ENCODE peak calls at places on chromosomes 11 and 22, in five cellular contexts. One of them, this sample, is unnamed.

GRCh38 chr11:7437706-7438105 is 47.6 kb upstream of the OLFML1 start:
- DNase-seq in effector memory CD4-positive, alpha-beta T cell: no peak
- DNase-seq in keratinocyte: no peak
- DNase-seq in Peyer's patch: no peak
- DNase-seq in mesenchymal stem cell: peak; percentile 42
- DNase-seq in this sample: no peak

GRCh38 chr11:104442320-104442719 is 278.4 kb upstream of the PDGFD start:
- DNase-seq in effector memory CD4-positive, alpha-beta T cell: no peak
- DNase-seq in keratinocyte: no peak
- DNase-seq in Peyer's patch: no peak
- DNase-seq in mesenchymal stem cell: no peak
- DNase-seq in this sample: no peak

GRCh38 chr11:5684627-5685362 is at the start of gene TRIM5:
- DNase-seq in effector memory CD4-positive, alpha-beta T cell: peak; percentile 67
- DNase-seq in keratinocyte: peak; percentile 82
- DNase-seq in Peyer's patch: peak; percentile 83
- DNase-seq in mesenchymal stem cell: peak; percentile 99
- DNase-seq in this sample: peak; percentile 89

GRCh38 chr22:48836673-48837340 is 990.9 kb downstream of the BRD1 start:
- DNase-seq in effector memory CD4-positive, alpha-beta T cell: no peak
- DNase-seq in keratinocyte: no peak
- DNase-seq in Peyer's patch: peak; percentile 26
- DNase-seq in mesenchymal stem cell: no peak
- DNase-seq in this sample: no peak

GRCh38 chr11:111426615-111427014 is 47.5 kb upstream of the POU2AF1 start:
- DNase-seq in effector memory CD4-positive, alpha-beta T cell: no peak
- DNase-seq in keratinocyte: peak; percentile 15
- DNase-seq in Peyer's patch: no peak
- DNase-seq in mesenchymal stem cell: no peak
- DNase-seq in this sample: no peak

GRCh38 chr11:63915961-63916836 is 765 bp downstream of the RCOR2 start:
- DNase-seq in effector memory CD4-positive, alpha-beta T cell: no peak
- DNase-seq in keratinocyte: no peak
- DNase-seq in Peyer's patch: peak; percentile 67
- DNase-seq in mesenchymal stem cell: peak; percentile 60
- DNase-seq in this sample: peak; percentile 50

GRCh38 chr22:37258810-37259472 is 14.9 kb upstream of the RAC2 start:
- DNase-seq in effector memory CD4-positive, alpha-beta T cell: no peak
- DNase-seq in keratinocyte: no peak
- DNase-seq in Peyer's patch: peak; percentile 35
- DNase-seq in mesenchymal stem cell: no peak
- DNase-seq in this sample: no peak

GRCh38 chr11:36288442-36289225 is 590 bp downstream of the COMMD9 start:
- DNase-seq in effector memory CD4-positive, alpha-beta T cell: no peak
- DNase-seq in keratinocyte: no peak
- DNase-seq in Peyer's patch: no peak
- DNase-seq in mesenchymal stem cell: no peak
- DNase-seq in this sample: no peak

GRCh38 chr11:12687740-12688139 is 13.5 kb downstream of the TEAD1 start:
- DNase-seq in effector memory CD4-positive, alpha-beta T cell: no peak
- DNase-seq in keratinocyte: no peak
- DNase-seq in Peyer's patch: no peak
- DNase-seq in mesenchymal stem cell: no peak
- DNase-seq in this sample: no peak

GRCh38 chr22:36156515-36157419 is 3.8 kb downstream of the APOL3 start:
- DNase-seq in effector memory CD4-positive, alpha-beta T cell: peak; percentile 71
- DNase-seq in keratinocyte: peak; percentile 15
- DNase-seq in Peyer's patch: peak; percentile 67
- DNase-seq in mesenchymal stem cell: peak; percentile 86
- DNase-seq in this sample: peak; percentile 88

GRCh38 chr11:30666817-30667216 is 80.7 kb upstream of the MPPED2 start:
- DNase-seq in effector memory CD4-positive, alpha-beta T cell: no peak
- DNase-seq in keratinocyte: no peak
- DNase-seq in Peyer's patch: no peak
- DNase-seq in mesenchymal stem cell: no peak
- DNase-seq in this sample: no peak

GRCh38 chr11:123577081-123577598 is 77.3 kb downstream of the SCN3B start:
- DNase-seq in effector memory CD4-positive, alpha-beta T cell: no peak
- DNase-seq in keratinocyte: no peak
- DNase-seq in Peyer's patch: peak; percentile 79
- DNase-seq in mesenchymal stem cell: peak; percentile 38
- DNase-seq in this sample: peak; percentile 35

GRCh38 chr11:12802418-12803085 is 128.3 kb downstream of the TEAD1 start:
- DNase-seq in effector memory CD4-positive, alpha-beta T cell: no peak
- DNase-seq in keratinocyte: peak; percentile 92
- DNase-seq in Peyer's patch: peak; percentile 82
- DNase-seq in mesenchymal stem cell: peak; percentile 85
- DNase-seq in this sample: peak; percentile 29

GRCh38 chr11:107696140-107696539 is 15.7 kb downstream of the SLN start:
- DNase-seq in effector memory CD4-positive, alpha-beta T cell: no peak
- DNase-seq in keratinocyte: no peak
- DNase-seq in Peyer's patch: no peak
- DNase-seq in mesenchymal stem cell: peak; percentile 97
- DNase-seq in this sample: peak; percentile 30

GRCh38 chr11:131302831-131303230 is 67.6 kb upstream of the NTM start:
- DNase-seq in effector memory CD4-positive, alpha-beta T cell: no peak
- DNase-seq in keratinocyte: no peak
- DNase-seq in Peyer's patch: no peak
- DNase-seq in mesenchymal stem cell: no peak
- DNase-seq in this sample: no peak

GRCh38 chr11:122668562-122669090 is 13.1 kb downstream of the UBASH3B start:
- DNase-seq in effector memory CD4-positive, alpha-beta T cell: no peak
- DNase-seq in keratinocyte: no peak
- DNase-seq in Peyer's patch: no peak
- DNase-seq in mesenchymal stem cell: peak; percentile 96
- DNase-seq in this sample: no peak

GRCh38 chr22:45424241-45424731 is 10.8 kb downstream of the RIBC2 start:
- DNase-seq in effector memory CD4-positive, alpha-beta T cell: no peak
- DNase-seq in keratinocyte: no peak
- DNase-seq in Peyer's patch: no peak
- DNase-seq in mesenchymal stem cell: no peak
- DNase-seq in this sample: no peak

GRCh38 chr22:44561139-44561840 is 63.3 kb upstream of the RTL6 start:
- DNase-seq in effector memory CD4-positive, alpha-beta T cell: no peak
- DNase-seq in keratinocyte: no peak
- DNase-seq in Peyer's patch: no peak
- DNase-seq in mesenchymal stem cell: no peak
- DNase-seq in this sample: no peak

GRCh38 chr22:42462016-42462415 is 29.8 kb upstream of the NFAM1 start:
- DNase-seq in effector memory CD4-positive, alpha-beta T cell: no peak
- DNase-seq in keratinocyte: no peak
- DNase-seq in Peyer's patch: no peak
- DNase-seq in mesenchymal stem cell: no peak
- DNase-seq in this sample: no peak

GRCh38 chr11:88404363-88404762 is 66.8 kb upstream of the CTSC start:
- DNase-seq in effector memory CD4-positive, alpha-beta T cell: no peak
- DNase-seq in keratinocyte: no peak
- DNase-seq in Peyer's patch: no peak
- DNase-seq in mesenchymal stem cell: peak; percentile 25
- DNase-seq in this sample: no peak

GRCh38 chr22:36538529-36538928 is 9.6 kb upstream of the EIF3D start:
- DNase-seq in effector memory CD4-positive, alpha-beta T cell: no peak
- DNase-seq in keratinocyte: no peak
- DNase-seq in Peyer's patch: no peak
- DNase-seq in mesenchymal stem cell: no peak
- DNase-seq in this sample: no peak

GRCh38 chr11:118443590-118444218 is 7.4 kb downstream of the KMT2A start:
- DNase-seq in effector memory CD4-positive, alpha-beta T cell: no peak
- DNase-seq in keratinocyte: no peak
- DNase-seq in Peyer's patch: no peak
- DNase-seq in mesenchymal stem cell: no peak
- DNase-seq in this sample: no peak

GRCh38 chr22:27531782-27532530 is 269.6 kb downstream of the MN1 start:
- DNase-seq in effector memory CD4-positive, alpha-beta T cell: no peak
- DNase-seq in keratinocyte: no peak
- DNase-seq in Peyer's patch: no peak
- DNase-seq in mesenchymal stem cell: peak; percentile 92
- DNase-seq in this sample: no peak

GRCh38 chr11:41612415-41612814 is 153.0 kb upstream of the LRRC4C start:
- DNase-seq in effector memory CD4-positive, alpha-beta T cell: no peak
- DNase-seq in keratinocyte: no peak
- DNase-seq in Peyer's patch: no peak
- DNase-seq in mesenchymal stem cell: no peak
- DNase-seq in this sample: no peak

GRCh38 chr11:46389450-46390330 is 1.9 kb downstream of the CHRM4 start:
- DNase-seq in effector memory CD4-positive, alpha-beta T cell: no peak
- DNase-seq in keratinocyte: peak; percentile 25
- DNase-seq in Peyer's patch: peak; percentile 85
- DNase-seq in mesenchymal stem cell: peak; percentile 75
- DNase-seq in this sample: peak; percentile 71

GRCh38 chr22:31377609-31378008 is 21.8 kb upstream of the DRG1 start:
- DNase-seq in effector memory CD4-positive, alpha-beta T cell: no peak
- DNase-seq in keratinocyte: no peak
- DNase-seq in Peyer's patch: no peak
- DNase-seq in mesenchymal stem cell: no peak
- DNase-seq in this sample: no peak

GRCh38 chr11:114609429-114609828 is 13.8 kb upstream of the NXPE4 start:
- DNase-seq in effector memory CD4-positive, alpha-beta T cell: no peak
- DNase-seq in keratinocyte: no peak
- DNase-seq in Peyer's patch: no peak
- DNase-seq in mesenchymal stem cell: no peak
- DNase-seq in this sample: no peak

GRCh38 chr11:114610550-114610949 is 15.0 kb upstream of the NXPE4 start:
- DNase-seq in effector memory CD4-positive, alpha-beta T cell: no peak
- DNase-seq in keratinocyte: no peak
- DNase-seq in Peyer's patch: no peak
- DNase-seq in mesenchymal stem cell: no peak
- DNase-seq in this sample: no peak

GRCh38 chr11:114606003-114606801 is 10.6 kb upstream of the NXPE4 start:
- DNase-seq in effector memory CD4-positive, alpha-beta T cell: no peak
- DNase-seq in keratinocyte: no peak
- DNase-seq in Peyer's patch: no peak
- DNase-seq in mesenchymal stem cell: peak; percentile 6
- DNase-seq in this sample: no peak

GRCh38 chr11:114605370-114605769 is 9.8 kb upstream of the NXPE4 start:
- DNase-seq in effector memory CD4-positive, alpha-beta T cell: no peak
- DNase-seq in keratinocyte: no peak
- DNase-seq in Peyer's patch: no peak
- DNase-seq in mesenchymal stem cell: no peak
- DNase-seq in this sample: no peak

GRCh38 chr11:114607753-114608459 is 12.3 kb upstream of the NXPE4 start:
- DNase-seq in effector memory CD4-positive, alpha-beta T cell: no peak
- DNase-seq in keratinocyte: no peak
- DNase-seq in Peyer's patch: no peak
- DNase-seq in mesenchymal stem cell: no peak
- DNase-seq in this sample: no peak
- H3K9me3 ChIP-seq in effector memory CD4-positive, alpha-beta T cell: no peaks in the 10 kb centered on the region
- H3K9me3 ChIP-seq in keratinocyte: peaks cover 5% of the 10 kb centered on the region
- H3K9me3 ChIP-seq in Peyer's patch: no peaks in the 10 kb centered on the region
- H3K9me3 ChIP-seq in mesenchymal stem cell: no peaks in the 10 kb centered on the region
- H3K9me3 ChIP-seq in this sample: no peaks in the 10 kb centered on the region

GRCh38 chr11:13837286-13837685 is 125.2 kb upstream of the SPON1 start:
- DNase-seq in effector memory CD4-positive, alpha-beta T cell: no peak
- DNase-seq in keratinocyte: peak; percentile 71
- DNase-seq in Peyer's patch: no peak
- DNase-seq in mesenchymal stem cell: no peak
- DNase-seq in this sample: peak; percentile 5

GRCh38 chr11:13831707-13832106 is 130.8 kb upstream of the SPON1 start:
- DNase-seq in effector memory CD4-positive, alpha-beta T cell: no peak
- DNase-seq in keratinocyte: no peak
- DNase-seq in Peyer's patch: no peak
- DNase-seq in mesenchymal stem cell: no peak
- DNase-seq in this sample: no peak

GRCh38 chr11:13834463-13834862 is 128.1 kb upstream of the SPON1 start:
- DNase-seq in effector memory CD4-positive, alpha-beta T cell: no peak
- DNase-seq in keratinocyte: no peak
- DNase-seq in Peyer's patch: no peak
- DNase-seq in mesenchymal stem cell: no peak
- DNase-seq in this sample: no peak

GRCh38 chr11:13836666-13837065 is 125.9 kb upstream of the SPON1 start:
- DNase-seq in effector memory CD4-positive, alpha-beta T cell: no peak
- DNase-seq in keratinocyte: no peak
- DNase-seq in Peyer's patch: no peak
- DNase-seq in mesenchymal stem cell: no peak
- DNase-seq in this sample: no peak
- H3K4me3 ChIP-seq in effector memory CD4-positive, alpha-beta T cell: no peak overlapping the region
- H3K4me3 ChIP-seq in keratinocyte: no peak overlapping the region
- H3K4me3 ChIP-seq in Peyer's patch: no peak overlapping the region
- H3K4me3 ChIP-seq in mesenchymal stem cell: no peak overlapping the region
- H3K4me3 ChIP-seq in this sample: no peak overlapping the region

GRCh38 chr11:133078591-133079179 is 453.6 kb downstream of the OPCML start:
- DNase-seq in effector memory CD4-positive, alpha-beta T cell: no peak
- DNase-seq in keratinocyte: no peak
- DNase-seq in Peyer's patch: no peak
- DNase-seq in mesenchymal stem cell: peak; percentile 14
- DNase-seq in this sample: peak; percentile 26

GRCh38 chr11:133081020-133081419 is 451.3 kb downstream of the OPCML start:
- DNase-seq in effector memory CD4-positive, alpha-beta T cell: no peak
- DNase-seq in keratinocyte: no peak
- DNase-seq in Peyer's patch: no peak
- DNase-seq in mesenchymal stem cell: no peak
- DNase-seq in this sample: no peak

GRCh38 chr11:133081730-133082452 is 450.4 kb downstream of the OPCML start:
- DNase-seq in effector memory CD4-positive, alpha-beta T cell: no peak
- DNase-seq in keratinocyte: no peak
- DNase-seq in Peyer's patch: no peak
- DNase-seq in mesenchymal stem cell: no peak
- DNase-seq in this sample: no peak

GRCh38 chr11:133075351-133075750 is 456.9 kb downstream of the OPCML start:
- DNase-seq in effector memory CD4-positive, alpha-beta T cell: no peak
- DNase-seq in keratinocyte: no peak
- DNase-seq in Peyer's patch: no peak
- DNase-seq in mesenchymal stem cell: no peak
- DNase-seq in this sample: no peak

GRCh38 chr11:133078012-133078411 is 454.3 kb downstream of the OPCML start:
- DNase-seq in effector memory CD4-positive, alpha-beta T cell: no peak
- DNase-seq in keratinocyte: no peak
- DNase-seq in Peyer's patch: no peak
- DNase-seq in mesenchymal stem cell: no peak
- DNase-seq in this sample: no peak
- H3K27me3 ChIP-seq in effector memory CD4-positive, alpha-beta T cell: no peaks in the 10 kb centered on the region
- H3K27me3 ChIP-seq in keratinocyte: no peaks in the 10 kb centered on the region
- H3K27me3 ChIP-seq in Peyer's patch: no peaks in the 10 kb centered on the region
- H3K27me3 ChIP-seq in mesenchymal stem cell: peaks cover 80% of the 10 kb centered on the region
- H3K27me3 ChIP-seq in this sample: peaks cover 14% of the 10 kb centered on the region

DNA sequence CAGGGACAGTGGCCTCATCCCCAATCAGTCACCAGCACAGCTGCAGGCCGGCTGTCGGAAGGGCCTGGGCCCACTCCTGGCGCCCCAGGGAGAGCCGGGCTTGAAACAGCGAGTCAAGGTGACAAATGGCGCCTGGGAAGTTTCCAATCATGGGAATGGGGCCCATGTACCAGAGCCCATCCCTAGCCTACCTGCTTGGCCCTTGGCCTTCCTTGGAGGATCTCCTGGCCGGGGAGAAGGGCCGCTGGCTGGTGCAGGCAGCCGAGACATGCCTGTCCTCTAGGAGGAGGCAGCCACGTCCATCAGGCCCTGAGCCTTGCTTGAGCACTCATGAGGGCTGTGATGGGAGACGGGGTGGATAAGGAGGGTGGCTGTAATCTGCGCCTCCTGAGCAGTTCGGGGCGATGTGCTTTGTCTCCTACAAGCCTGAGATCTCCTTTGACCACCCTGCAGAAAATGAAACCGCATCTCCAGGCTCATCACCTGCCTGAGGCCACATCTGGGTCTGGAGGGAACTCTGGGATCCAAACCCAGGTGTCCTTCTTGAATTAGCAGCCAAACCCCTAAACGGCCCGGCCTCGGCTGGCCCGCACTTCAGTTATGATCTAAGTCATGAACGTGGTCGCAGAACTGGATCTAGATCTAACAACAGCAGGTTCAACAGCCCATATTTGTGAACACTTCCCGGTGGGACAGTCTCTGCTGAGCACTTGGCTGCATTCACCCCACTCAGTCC is 862.0 kb downstream of the TBC1D22A start:
- DNase-seq in effector memory CD4-positive, alpha-beta T cell: no peak
- DNase-seq in keratinocyte: no peak
- DNase-seq in Peyer's patch: peak; percentile 30
- DNase-seq in mesenchymal stem cell: no peak
- DNase-seq in this sample: no peak
- H3K9me3 ChIP-seq in effector memory CD4-positive, alpha-beta T cell: no peaks in the 10 kb centered on the region
- H3K9me3 ChIP-seq in keratinocyte: no peaks in the 10 kb centered on the region
- H3K9me3 ChIP-seq in Peyer's patch: no peaks in the 10 kb centered on the region
- H3K9me3 ChIP-seq in mesenchymal stem cell: no peaks in the 10 kb centered on the region
- H3K9me3 ChIP-seq in this sample: no peaks in the 10 kb centered on the region

This sample was measured in MG63.